ENCODE peak calls at places on chromosomes 12 and 14, in nine cellular contexts. P is GM19239; H is KBM-7; S is MCF 10A; N is RPMI7951; B is amniotic stem cell; V is epithelial cell of esophagus; G is cardiac muscle cell; E is activated CD4-positive, alpha-beta T cell treated with anti-CD3 and anti-CD28 coated beads for 24 hours. Z is an unnamed sample.

GRCh38 chr12:40325349-40325960 is 100.7 kb downstream of the LRRK2 start:
- DNase-seq in P (no peak), H (peak), S (peak), N (peak), B (no peak), V (peak), G (peak), E (no peak), Z (peak)

GRCh38 chr12:91123236-91123635 is 11.9 kb upstream of the LUM start:
- DNase-seq in P (no peak), H (no peak), S (no peak), N (no peak), B (no peak), V (peak), G (no peak), E (no peak), Z (no peak)

GRCh38 chr14:29321646-29322045 is 555.1 kb downstream of the FOXG1 start:
- DNase-seq in P (no peak), H (no peak), S (no peak), N (peak), B (no peak), V (peak), G (peak), E (no peak), Z (no peak)

GRCh38 chr12:13436182-13436581 is 239.7 kb downstream of the EMP1 start:
- DNase-seq in P (no peak), H (no peak), S (no peak), N (no peak), B (no peak), V (no peak), G (no peak), E (no peak), Z (no peak)

GRCh38 chr12:116257213-116257612 is 20.3 kb downstream of the MED13L start:
- DNase-seq in P (no peak), H (peak), S (peak), N (no peak), B (no peak), V (no peak), G (peak), E (no peak), Z (no peak)

GRCh38 chr14:96705422-96706092 is 91.6 kb upstream of the VRK1 start:
- DNase-seq in P (no peak), H (no peak), S (no peak), N (peak), B (no peak), V (no peak), G (no peak), E (no peak), Z (no peak)

GRCh38 chr12:32301216-32301615 is 98.1 kb upstream of the FGD4 start:
- DNase-seq in P (no peak), H (no peak), S (no peak), N (no peak), B (no peak), V (no peak), G (no peak), E (no peak), Z (no peak)

GRCh38 chr12:115398311-115398781 is 714.4 kb upstream of the TBX3 start:
- DNase-seq in P (no peak), H (no peak), S (peak), N (peak), B (no peak), V (peak), G (no peak), E (no peak), Z (peak)

GRCh38 chr14:24311837-24312615 is 724 bp downstream of the LTB4R start:
- DNase-seq in P (no peak), H (no peak), S (peak), N (no peak), B (no peak), V (peak), G (peak), E (no peak), Z (no peak)

GRCh38 chr14:98633380-98633779 is 638.6 kb downstream of the BCL11B start:
- DNase-seq in P (no peak), H (no peak), S (peak), N (peak), B (no peak), V (peak), G (no peak), E (no peak), Z (no peak)